ENCODE peak calls at places on chromosomes 6 and 20, in seven cellular contexts. Q is tibial nerve, S is hepatocyte, Z is cardiac muscle cell, O is uterus, D is SK-N-SH, C is A549. V is an unnamed sample. For H3K4me1, the result is how much of the 10 kb centered on the place peaks cover.

GRCh38 chr20:19100975-19101374 is 111.5 kb upstream of the SLC24A3 start:
- DNase-seq in Q (no peak), S (no peak), C (no peak), Z (no peak), O (no peak), D (no peak), V (no peak)

GRCh38 chr6:161150566-161150965 is 123.3 kb downstream of the AGPAT4 start:
- DNase-seq in Z (no peak), Q (no peak), S (no peak), O (no peak), D (no peak), C (no peak), V (no peak)

GRCh38 chr6:111416529-111416928 is 66.5 kb downstream of the REV3L start:
- DNase-seq in Q (no peak), D (no peak), O (no peak), S (no peak), C (no peak), Z (no peak), V (no peak)

GRCh38 chr6:14396392-14396791 is 278.8 kb downstream of the CD83 start:
- DNase-seq in D (no peak), Z (no peak), S (no peak), Q (no peak), C (no peak), O (no peak), V (no peak)

GRCh38 chr6:161139766-161140553 is 133.9 kb downstream of the AGPAT4 start:
- DNase-seq in S (no peak), D (no peak), Z (no peak), Q (no peak), O (peak), C (no peak), V (peak)

GRCh38 chr6:44949595-44950201 is 378.4 kb upstream of the RUNX2 start:
- DNase-seq in C (no peak), S (no peak), O (no peak), D (no peak), Q (no peak), Z (no peak), V (no peak)

GRCh38 chr6:143544019-143544681 is 32.6 kb upstream of the FUCA2 start:
- DNase-seq in Q (no peak), D (no peak), C (no peak), O (no peak), S (no peak), Z (no peak), V (no peak)

GRCh38 chr20:39547546-39548410 is 585.6 kb downstream of the DHX35 start:
- DNase-seq in S (no peak), Z (no peak), O (no peak), D (no peak), C (no peak), Q (no peak), V (no peak)

GRCh38 chr6:27495386-27496135 is 22.7 kb upstream of the ZNF184 start:
- DNase-seq in Q (peak), O (peak), D (peak), Z (peak), C (peak), S (peak), V (no peak)

GRCh38 chr6:118881440-118882313 is 12.3 kb upstream of the ASF1A start:
- DNase-seq in C (no peak), D (no peak), S (no peak), Q (no peak), O (no peak), Z (no peak), V (no peak)

GRCh38 chr6:168865-169455 is 123.3 kb upstream of the DUSP22 start:
- DNase-seq in D (peak), C (peak), Z (peak), O (no peak), S (peak), Q (no peak), V (no peak)

GRCh38 chr20:22586645-22587310 is 2.4 kb upstream of the FOXA2 start:
- DNase-seq in S (peak), C (peak), Z (peak), Q (peak), O (no peak), D (peak), V (no peak)

GRCh38 chr6:48490658-48491057 is 379.7 kb upstream of the PTCHD4 start:
- DNase-seq in S (no peak), D (no peak), O (no peak), Q (no peak), C (no peak), Z (no peak), V (no peak)

GRCh38 chr6:118771253-118771652 is 119.9 kb upstream of the CEP85L start:
- DNase-seq in S (no peak), Q (no peak), O (no peak), Z (no peak), D (no peak), C (no peak), V (no peak)

GRCh38 chr20:48584391-48585249 is 243.2 kb downstream of the PREX1 start:
- DNase-seq in C (no peak), D (no peak), S (peak), O (no peak), Z (no peak), Q (no peak), V (no peak)

GRCh38 chr6:70299456-70299855 is 3.4 kb downstream of the COL9A1 start:
- DNase-seq in Q (no peak), D (no peak), C (no peak), S (no peak), O (no peak), Z (peak), V (no peak)

GRCh38 chr6:132683543-132683942 is 24.6 kb upstream of the TAAR1 start:
- DNase-seq in S (no peak), O (no peak), Q (no peak), C (no peak), D (no peak), Z (peak), V (peak)

GRCh38 chr6:125871365-125871764 is 80.6 kb downstream of the NCOA7 start:
- DNase-seq in Q (no peak), Z (no peak), S (no peak), O (no peak), D (no peak), C (no peak), V (no peak)

GRCh38 chr6:119844385-119844784 is 494.8 kb upstream of the MAN1A1 start:
- DNase-seq in D (peak), Z (no peak), S (no peak), O (no peak), Q (no peak), C (no peak), V (no peak)

GRCh38 chr20:45269056-45269455 is 14.7 kb upstream of the SLPI start:
- DNase-seq in Z (no peak), O (no peak), C (no peak), D (no peak), Q (no peak), S (no peak), V (no peak)

GRCh38 chr6:106973841-106974336 is 640 bp downstream of the CD24 start:
- DNase-seq in C (no peak), Z (no peak), O (no peak), S (peak), Q (no peak), D (no peak), V (peak)

GRCh38 chr6:157527471-157527907 is 146.5 kb downstream of the ZDHHC14 start:
- DNase-seq in Q (peak), D (no peak), O (peak), S (no peak), Z (peak), C (no peak), V (no peak)

GRCh38 chr20:43749734-43750294 is 23.0 kb upstream of the GTSF1L start:
- DNase-seq in Z (peak), O (peak), S (peak), C (peak), Q (peak), D (peak), V (peak)

GRCh38 chr6:159871911-159872310 is 18.9 kb upstream of the MAS1 start:
- DNase-seq in Z (peak), C (no peak), S (no peak), D (no peak), O (no peak), Q (no peak), V (no peak)

GRCh38 chr6:37607949-37608348 is 89.7 kb downstream of the MDGA1 start:
- DNase-seq in O (no peak), Q (no peak), D (peak), Z (peak), S (peak), C (no peak), V (no peak)

GRCh38 chr6:11428351-11428750 is 109.2 kb upstream of the TMEM170B start:
- DNase-seq in Z (no peak), C (no peak), Q (no peak), O (no peak), D (no peak), S (no peak), V (no peak)
- H3K27ac ChIP-seq in Z (no peak), C (peak), Q (peak), O (peak), D (peak), S (peak), V (peak)

GRCh38 chr6:146892283-146892612 is 293.5 kb downstream of the ADGB start:
- DNase-seq in O (no peak), D (no peak), Q (no peak), C (no peak), S (no peak), Z (no peak), V (no peak)

GRCh38 chr6:146889303-146889702 is 290.5 kb downstream of the ADGB start:
- DNase-seq in C (no peak), D (no peak), O (no peak), Q (no peak), S (no peak), Z (no peak), V (no peak)

GRCh38 chr6:146891615-146892265 is 293.0 kb downstream of the ADGB start:
- DNase-seq in D (no peak), Q (no peak), S (no peak), Z (no peak), C (no peak), O (no peak), V (no peak)

GRCh38 chr6:146890172-146890571 is 291.4 kb downstream of the ADGB start:
- DNase-seq in D (no peak), Z (no peak), O (no peak), Q (no peak), S (no peak), C (no peak), V (no peak)

DNA sequence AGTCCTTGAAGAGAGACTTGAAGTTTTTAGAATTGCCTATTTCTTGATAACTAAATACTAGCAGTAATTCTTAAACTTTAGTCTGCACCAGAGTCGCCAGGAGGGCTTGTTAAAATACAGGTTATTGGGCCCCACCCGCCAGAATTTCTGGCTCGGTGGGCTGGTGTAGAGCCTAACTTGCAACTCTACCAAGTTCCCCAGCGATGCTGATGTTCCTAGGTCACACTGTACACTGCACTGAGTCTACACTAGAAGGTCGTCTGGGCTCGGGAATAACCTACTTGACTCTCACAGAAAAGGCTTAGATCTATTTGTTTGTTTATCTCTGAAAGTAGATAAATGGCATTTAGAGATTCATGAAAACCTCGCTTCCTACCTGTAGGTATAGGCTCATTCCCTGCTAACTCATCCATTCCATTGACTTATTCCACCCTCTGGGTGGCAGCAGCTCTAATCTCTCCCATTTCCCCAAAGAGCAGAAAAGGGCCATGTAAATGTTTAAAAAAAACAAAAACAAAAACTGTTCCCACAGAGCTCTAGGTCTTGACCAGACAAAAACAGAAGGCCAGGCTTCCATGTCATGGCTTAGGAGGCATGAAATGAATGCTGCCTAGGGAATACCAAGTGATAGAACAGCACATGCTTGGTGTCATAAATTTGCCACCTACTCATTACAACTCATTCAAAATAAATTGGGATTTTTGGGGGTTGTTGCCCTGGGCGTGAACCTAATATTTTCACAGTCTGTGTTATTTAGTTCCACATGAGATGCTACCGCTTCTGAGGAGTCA is 292.1 kb downstream of the ADGB start:
- DNase-seq in S (no peak), O (no peak), C (no peak), Q (no peak), Z (no peak), D (no peak), V (no peak)
- TF ChIP-seq CTCF in S (peak), O (no peak), C (no peak), Q (no peak), Z (no peak), D (peak), V (no peak)

GRCh38 chr6:33317418-33317667 is 201 bp downstream of the ZBTB22 start:
- DNase-seq in S (no peak), Z (no peak), Q (no peak), C (no peak), D (peak), O (no peak), V (peak)
- H3K4me1 ChIP-seq in S (under half), Z (under half), Q (half or more), C (under half), D (under half), O (under half), V (half or more)

DNA sequence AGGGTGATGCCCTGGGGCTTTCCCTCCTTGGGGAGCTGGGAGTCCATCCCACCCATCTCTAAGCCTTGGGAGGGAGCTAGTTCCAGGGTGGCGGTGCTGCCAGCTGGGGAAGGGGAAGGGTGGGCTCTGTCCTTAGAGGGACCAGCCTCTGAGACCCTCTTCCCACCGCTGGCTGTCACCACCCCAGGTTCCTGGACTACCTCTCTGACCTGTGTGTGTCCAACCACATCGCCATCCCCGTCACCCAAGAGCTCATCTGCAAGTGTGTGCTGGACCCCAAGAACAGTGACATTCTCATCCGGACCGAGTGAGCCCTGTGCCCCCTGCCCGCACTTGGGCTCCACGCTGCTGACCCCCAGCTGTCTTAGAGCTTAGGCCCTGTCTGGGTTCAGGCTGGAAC is 43.2 kb downstream of the UQCC2 start:
- DNase-seq in S (no peak), D (no peak), O (no peak), Z (no peak), C (no peak), Q (no peak), V (no peak)
- H3K27ac ChIP-seq in S (peak), D (no peak), O (no peak), Z (no peak), C (peak), Q (peak), V (no peak)

GRCh38 chr20:14259691-14260090 is 77.7 kb downstream of the FLRT3 start:
- DNase-seq in O (no peak), C (no peak), S (no peak), Z (no peak), Q (no peak), D (no peak), V (no peak)

DNA sequence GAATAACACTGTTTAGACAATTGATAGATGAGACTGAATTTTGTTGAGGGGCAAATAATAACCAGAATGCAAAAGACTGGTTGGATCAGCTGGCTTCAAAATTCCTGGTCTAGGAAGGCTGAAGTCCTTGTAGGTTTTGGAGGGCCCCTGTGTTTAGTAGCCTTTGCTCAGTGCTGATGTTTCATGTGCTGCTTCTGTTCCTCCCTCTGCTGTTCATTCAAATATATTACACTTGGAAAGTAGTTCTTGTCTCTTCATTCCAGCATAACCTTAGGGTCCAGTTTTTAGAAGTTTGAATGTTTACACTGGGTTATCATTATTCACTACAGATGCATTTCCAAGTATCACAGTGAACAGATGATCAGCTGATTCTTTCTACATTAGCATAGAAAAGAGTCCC is 72.5 kb downstream of the FLRT3 start:
- DNase-seq in Z (peak), C (peak), S (peak), D (peak), Q (no peak), O (no peak), V (no peak)
- TF ChIP-seq CTCF in Z (peak), C (peak), S (peak), D (peak), Q (no peak), O (no peak), V (no peak)

DNA sequence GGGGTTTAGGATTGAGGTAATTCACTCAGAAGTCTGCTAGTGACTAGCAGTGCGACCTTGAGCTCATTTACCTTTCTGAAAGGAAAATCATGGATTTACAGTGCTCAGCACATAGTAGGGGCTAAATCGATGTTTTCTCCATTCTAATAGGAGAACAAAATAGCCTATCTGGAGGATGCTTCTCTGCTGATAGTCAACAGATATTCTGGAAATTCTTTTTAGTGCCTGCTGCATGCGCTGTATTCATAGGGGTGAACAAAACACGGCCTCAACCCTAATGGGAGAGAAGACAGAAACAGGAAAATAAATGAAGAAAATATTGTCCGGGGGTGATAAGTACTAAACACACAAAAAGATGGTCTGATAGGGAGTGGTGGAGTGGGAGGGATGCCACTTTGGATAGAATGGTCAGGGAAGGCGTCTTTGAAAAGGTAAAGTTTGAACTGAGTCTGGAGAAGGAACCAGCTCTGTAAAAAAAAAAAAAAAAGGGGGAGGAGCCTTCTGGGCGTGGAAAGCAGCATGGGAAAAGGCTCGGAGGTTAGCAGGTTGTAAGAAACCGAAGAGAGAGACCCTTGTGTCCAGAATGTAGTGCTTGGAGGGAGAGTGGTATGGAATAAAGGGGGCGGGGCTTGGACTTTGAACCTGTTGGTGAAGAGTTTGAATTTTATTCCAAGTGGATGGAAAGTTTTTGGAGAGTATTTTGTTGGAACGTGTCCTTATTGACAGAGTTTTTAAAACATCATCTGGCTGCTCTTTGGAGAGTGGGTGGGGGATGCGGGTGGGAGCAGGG is 1.7 kb downstream of the CHMP4B start:
- DNase-seq in Q (no peak), C (no peak), S (peak), O (no peak), D (peak), Z (no peak), V (no peak)
- H3K4me1 ChIP-seq in Q (half or more), C (under half), S (under half), O (under half), D (under half), Z (under half), V (under half)

GRCh38 chr6:154218787-154219186 is 137.8 kb downstream of the IPCEF1 start:
- DNase-seq in D (no peak), S (no peak), Z (no peak), Q (no peak), C (no peak), O (no peak), V (no peak)
- H3K27ac ChIP-seq in D (no peak), S (no peak), Z (no peak), Q (no peak), C (no peak), O (no peak), V (no peak)

GRCh38 chr6:25749837-25750236 is 4.7 kb upstream of the SLC17A4 start:
- DNase-seq in S (no peak), D (no peak), C (no peak), Z (no peak), Q (no peak), O (no peak), V (no peak)

GRCh38 chr6:25745836-25746235 is 8.7 kb upstream of the SLC17A4 start:
- DNase-seq in Q (no peak), Z (no peak), S (no peak), C (no peak), O (no peak), D (no peak), V (no peak)

GRCh38 chr6:25747477-25747876 is 7.1 kb upstream of the SLC17A4 start:
- DNase-seq in Z (no peak), Q (no peak), C (no peak), O (no peak), D (no peak), S (no peak), V (no peak)

GRCh38 chr6:25748049-25748448 is 6.5 kb upstream of the SLC17A4 start:
- DNase-seq in C (no peak), D (no peak), S (no peak), O (no peak), Z (no peak), Q (no peak), V (no peak)

DNA sequence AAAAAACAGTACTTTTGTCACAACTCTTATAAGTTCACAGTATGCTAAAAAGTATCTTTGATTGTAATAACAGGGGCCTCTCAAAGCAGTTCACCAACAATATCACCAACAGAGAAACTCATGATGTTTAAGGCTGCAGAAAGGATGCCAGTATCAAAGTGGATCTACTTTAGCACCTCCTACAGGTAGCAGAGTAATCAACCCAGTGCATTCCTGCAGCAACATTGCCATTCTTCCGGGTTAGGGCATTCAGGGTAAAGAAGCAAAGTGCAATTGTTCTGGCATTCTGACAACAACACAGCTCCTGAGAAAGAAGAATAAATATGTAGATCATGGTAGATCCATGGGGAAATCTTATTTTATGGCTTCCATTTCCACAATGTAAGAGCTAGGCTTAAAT is 7.6 kb upstream of the SLC17A4 start:
- DNase-seq in C (no peak), Q (no peak), S (no peak), O (no peak), Z (no peak), D (no peak), V (no peak)
- TF ChIP-seq CTCF in C (no peak), Q (no peak), S (no peak), O (no peak), Z (no peak), D (no peak), V (no peak)

GRCh38 chr20:31707994-31708744 is 14.5 kb downstream of the BCL2L1 start:
- DNase-seq in O (no peak), C (peak), S (peak), Q (peak), Z (no peak), D (no peak), V (peak)

GRCh38 chr20:31711416-31712111 is 11.1 kb downstream of the BCL2L1 start:
- DNase-seq in C (no peak), Z (no peak), D (no peak), S (no peak), Q (no peak), O (no peak), V (no peak)

GRCh38 chr20:31708839-31709534 is 13.7 kb downstream of the BCL2L1 start:
- DNase-seq in Z (no peak), D (no peak), S (peak), C (no peak), O (no peak), Q (no peak), V (no peak)

GRCh38 chr20:31710423-31711250 is 12.0 kb downstream of the BCL2L1 start:
- DNase-seq in Z (no peak), S (no peak), C (no peak), Q (no peak), D (no peak), O (no peak), V (no peak)

GRCh38 chr20:31709939-31710338 is 12.7 kb downstream of the BCL2L1 start:
- DNase-seq in Z (no peak), O (no peak), D (no peak), C (no peak), S (no peak), Q (no peak), V (no peak)
- H3K4me1 ChIP-seq in Z (under half), O (under half), D (under half), C (half or more), S (half or more), Q (half or more), V (under half)